ENCODE peak calls at places on chromosomes 3 and 15, in seven cellular contexts. One of them, this sample, is unnamed.

GRCh38 chr3:104396974-104397669 is 969.6 kb upstream of the ALCAM start:
- DNase-seq in uterus: no peak
- DNase-seq in transverse colon: no peak
- DNase-seq in esophagus muscularis mucosa: no peak
- DNase-seq in prostate gland: no peak
- DNase-seq in A549: peak; percentile 26
- DNase-seq in HCT116: no peak
- DNase-seq in this sample: no peak

GRCh38 chr3:191383104-191383503 is 52.8 kb upstream of the UTS2B start:
- DNase-seq in uterus: no peak
- DNase-seq in transverse colon: no peak
- DNase-seq in esophagus muscularis mucosa: no peak
- DNase-seq in prostate gland: no peak
- DNase-seq in A549: no peak
- DNase-seq in HCT116: no peak
- DNase-seq in this sample: no peak

GRCh38 chr3:16309558-16309957 is 44.5 kb downstream of the OXNAD1 start:
- DNase-seq in uterus: no peak
- DNase-seq in transverse colon: no peak
- DNase-seq in esophagus muscularis mucosa: no peak
- DNase-seq in prostate gland: no peak
- DNase-seq in A549: no peak
- DNase-seq in HCT116: peak; percentile 57
- DNase-seq in this sample: no peak

GRCh38 chr3:182812123-182812522 is 18.8 kb downstream of the ATP11B start:
- DNase-seq in uterus: no peak
- DNase-seq in transverse colon: no peak
- DNase-seq in esophagus muscularis mucosa: no peak
- DNase-seq in prostate gland: no peak
- DNase-seq in A549: no peak
- DNase-seq in HCT116: no peak
- DNase-seq in this sample: no peak

GRCh38 chr3:194928183-194928736 is 242.6 kb downstream of the FAM43A start:
- DNase-seq in uterus: no peak
- DNase-seq in transverse colon: no peak
- DNase-seq in esophagus muscularis mucosa: peak; percentile 57
- DNase-seq in prostate gland: no peak
- DNase-seq in A549: no peak
- DNase-seq in HCT116: no peak
- DNase-seq in this sample: no peak

GRCh38 chr3:108091498-108092259 is 848 bp upstream of the CD47 start:
- DNase-seq in uterus: no peak
- DNase-seq in transverse colon: peak; percentile 19
- DNase-seq in esophagus muscularis mucosa: no peak
- DNase-seq in prostate gland: no peak
- DNase-seq in A549: no peak
- DNase-seq in HCT116: no peak
- DNase-seq in this sample: no peak

GRCh38 chr3:30293621-30294240 is 312.7 kb upstream of the TGFBR2 start:
- DNase-seq in uterus: no peak
- DNase-seq in transverse colon: no peak
- DNase-seq in esophagus muscularis mucosa: no peak
- DNase-seq in prostate gland: no peak
- DNase-seq in A549: no peak
- DNase-seq in HCT116: no peak
- DNase-seq in this sample: no peak

GRCh38 chr3:100159564-100160153 is 45.4 kb upstream of the FILIP1L start:
- DNase-seq in uterus: no peak
- DNase-seq in transverse colon: no peak
- DNase-seq in esophagus muscularis mucosa: no peak
- DNase-seq in prostate gland: no peak
- DNase-seq in A549: no peak
- DNase-seq in HCT116: no peak
- DNase-seq in this sample: no peak

GRCh38 chr15:88249220-88249619 is 7.3 kb downstream of the NTRK3 start:
- DNase-seq in uterus: peak; percentile 60
- DNase-seq in transverse colon: no peak
- DNase-seq in esophagus muscularis mucosa: no peak
- DNase-seq in prostate gland: no peak
- DNase-seq in A549: no peak
- DNase-seq in HCT116: no peak
- DNase-seq in this sample: no peak

GRCh38 chr15:67184208-67184925 is 70.1 kb downstream of the AAGAB start:
- DNase-seq in uterus: peak; percentile 26
- DNase-seq in transverse colon: no peak
- DNase-seq in esophagus muscularis mucosa: no peak
- DNase-seq in prostate gland: no peak
- DNase-seq in A549: peak; percentile 9
- DNase-seq in HCT116: no peak
- DNase-seq in this sample: no peak
- TF ChIP-seq POLR2A in uterus: no peak
- TF ChIP-seq POLR2A in transverse colon: no peak
- TF ChIP-seq POLR2A in esophagus muscularis mucosa: no peak
- TF ChIP-seq POLR2A in prostate gland: no peak
- TF ChIP-seq POLR2A in A549: no peak
- TF ChIP-seq POLR2A in HCT116: no peak
- TF ChIP-seq POLR2A in this sample: no peak

GRCh38 chr15:90902996-90903732 is at the start of gene MAN2A2:
- DNase-seq in uterus: peak; percentile 44
- DNase-seq in transverse colon: peak; percentile 78
- DNase-seq in esophagus muscularis mucosa: no peak
- DNase-seq in prostate gland: peak; percentile 38
- DNase-seq in A549: peak; percentile 38
- DNase-seq in HCT116: peak; percentile 18
- DNase-seq in this sample: peak; percentile 86
- TF ChIP-seq POLR2A in uterus: no peak
- TF ChIP-seq POLR2A in transverse colon: peak; percentile 74
- TF ChIP-seq POLR2A in esophagus muscularis mucosa: no peak
- TF ChIP-seq POLR2A in prostate gland: peak; percentile 23
- TF ChIP-seq POLR2A in A549: no peak
- TF ChIP-seq POLR2A in HCT116: no peak
- TF ChIP-seq POLR2A in this sample: peak; percentile 47

GRCh38 chr3:11200679-11200952 is 46.3 kb downstream of the HRH1 start:
- DNase-seq in uterus: no peak
- DNase-seq in transverse colon: no peak
- DNase-seq in esophagus muscularis mucosa: no peak
- DNase-seq in prostate gland: no peak
- DNase-seq in A549: no peak
- DNase-seq in HCT116: no peak
- DNase-seq in this sample: no peak

GRCh38 chr3:11198070-11198469 is 43.8 kb downstream of the HRH1 start:
- DNase-seq in uterus: no peak
- DNase-seq in transverse colon: no peak
- DNase-seq in esophagus muscularis mucosa: no peak
- DNase-seq in prostate gland: no peak
- DNase-seq in A549: no peak
- DNase-seq in HCT116: no peak
- DNase-seq in this sample: no peak

GRCh38 chr3:11198495-11198894 is 44.2 kb downstream of the HRH1 start:
- DNase-seq in uterus: no peak
- DNase-seq in transverse colon: no peak
- DNase-seq in esophagus muscularis mucosa: no peak
- DNase-seq in prostate gland: no peak
- DNase-seq in A549: no peak
- DNase-seq in HCT116: no peak
- DNase-seq in this sample: no peak

GRCh38 chr3:11201246-11202024 is 47.1 kb downstream of the HRH1 start:
- DNase-seq in uterus: peak; percentile 67
- DNase-seq in transverse colon: peak; percentile 17
- DNase-seq in esophagus muscularis mucosa: no peak
- DNase-seq in prostate gland: no peak
- DNase-seq in A549: peak; percentile 44
- DNase-seq in HCT116: no peak
- DNase-seq in this sample: no peak

DNA sequence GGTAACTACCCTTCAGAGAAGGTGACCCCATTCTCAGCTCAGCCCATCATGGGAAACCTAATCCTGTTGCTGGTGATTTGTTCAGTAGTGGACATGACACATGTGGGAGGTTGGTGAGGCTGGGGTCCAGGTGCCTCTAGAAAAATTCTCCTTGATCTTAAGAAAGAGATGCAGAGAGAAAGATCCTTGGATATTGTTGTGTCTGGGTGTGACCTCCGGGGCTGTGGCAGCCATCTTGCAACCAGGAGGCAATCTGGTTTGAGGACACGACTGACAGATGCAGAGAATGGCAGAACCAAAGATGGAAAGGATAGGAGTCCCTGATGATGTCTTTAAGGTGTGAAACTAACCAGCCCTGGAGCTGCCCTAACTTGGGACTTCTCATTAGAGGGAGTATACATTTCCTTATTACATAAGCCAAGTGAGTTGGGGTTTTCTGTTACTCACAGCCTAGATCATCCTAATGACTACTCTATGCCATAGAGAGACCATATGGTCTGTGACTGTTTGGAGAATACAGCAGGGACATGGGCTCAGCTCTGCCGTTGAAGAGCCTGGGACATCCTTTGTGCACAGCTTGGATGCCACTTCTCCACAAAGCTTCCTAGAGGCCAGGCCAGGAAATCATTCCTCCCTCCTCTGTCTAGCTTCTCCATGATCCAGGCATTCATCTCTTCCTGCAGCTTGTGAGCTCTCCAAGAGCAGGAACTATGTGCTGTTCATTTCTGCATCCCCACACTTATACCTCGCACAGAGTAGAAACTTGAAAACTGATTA is 45.8 kb downstream of the HRH1 start:
- DNase-seq in uterus: no peak
- DNase-seq in transverse colon: no peak
- DNase-seq in esophagus muscularis mucosa: no peak
- DNase-seq in prostate gland: no peak
- DNase-seq in A549: no peak
- DNase-seq in HCT116: no peak
- DNase-seq in this sample: no peak
- TF ChIP-seq POLR2A in uterus: no peak
- TF ChIP-seq POLR2A in transverse colon: no peak
- TF ChIP-seq POLR2A in esophagus muscularis mucosa: no peak
- TF ChIP-seq POLR2A in prostate gland: no peak
- TF ChIP-seq POLR2A in A549: no peak
- TF ChIP-seq POLR2A in HCT116: no peak
- TF ChIP-seq POLR2A in this sample: no peak

GRCh38 chr3:98580774-98581365 is 12.5 kb downstream of the CPOX start:
- DNase-seq in uterus: no peak
- DNase-seq in transverse colon: no peak
- DNase-seq in esophagus muscularis mucosa: no peak
- DNase-seq in prostate gland: no peak
- DNase-seq in A549: no peak
- DNase-seq in HCT116: no peak
- DNase-seq in this sample: no peak

GRCh38 chr3:98581474-98581873 is 11.9 kb downstream of the CPOX start:
- DNase-seq in uterus: no peak
- DNase-seq in transverse colon: no peak
- DNase-seq in esophagus muscularis mucosa: no peak
- DNase-seq in prostate gland: no peak
- DNase-seq in A549: no peak
- DNase-seq in HCT116: no peak
- DNase-seq in this sample: no peak

GRCh38 chr3:98587654-98588532 is 5.5 kb downstream of the CPOX start:
- DNase-seq in uterus: no peak
- DNase-seq in transverse colon: no peak
- DNase-seq in esophagus muscularis mucosa: no peak
- DNase-seq in prostate gland: no peak
- DNase-seq in A549: no peak
- DNase-seq in HCT116: no peak
- DNase-seq in this sample: no peak

GRCh38 chr3:98583766-98584165 is 9.6 kb downstream of the CPOX start:
- DNase-seq in uterus: no peak
- DNase-seq in transverse colon: no peak
- DNase-seq in esophagus muscularis mucosa: no peak
- DNase-seq in prostate gland: no peak
- DNase-seq in A549: no peak
- DNase-seq in HCT116: no peak
- DNase-seq in this sample: no peak

GRCh38 chr3:98584563-98584962 is 8.8 kb downstream of the CPOX start:
- DNase-seq in uterus: no peak
- DNase-seq in transverse colon: no peak
- DNase-seq in esophagus muscularis mucosa: no peak
- DNase-seq in prostate gland: no peak
- DNase-seq in A549: no peak
- DNase-seq in HCT116: no peak
- DNase-seq in this sample: no peak
- TF ChIP-seq POLR2A in uterus: no peak
- TF ChIP-seq POLR2A in transverse colon: no peak
- TF ChIP-seq POLR2A in esophagus muscularis mucosa: no peak
- TF ChIP-seq POLR2A in prostate gland: no peak
- TF ChIP-seq POLR2A in A549: no peak
- TF ChIP-seq POLR2A in HCT116: no peak
- TF ChIP-seq POLR2A in this sample: no peak

GRCh38 chr3:120394343-120394742 is 45.2 kb upstream of the LRRC58 start:
- DNase-seq in uterus: no peak
- DNase-seq in transverse colon: no peak
- DNase-seq in esophagus muscularis mucosa: no peak
- DNase-seq in prostate gland: no peak
- DNase-seq in A549: no peak
- DNase-seq in HCT116: no peak
- DNase-seq in this sample: no peak
- TF ChIP-seq POLR2A in uterus: no peak
- TF ChIP-seq POLR2A in transverse colon: no peak
- TF ChIP-seq POLR2A in esophagus muscularis mucosa: no peak
- TF ChIP-seq POLR2A in prostate gland: no peak
- TF ChIP-seq POLR2A in A549: no peak
- TF ChIP-seq POLR2A in HCT116: no peak
- TF ChIP-seq POLR2A in this sample: no peak

DNA sequence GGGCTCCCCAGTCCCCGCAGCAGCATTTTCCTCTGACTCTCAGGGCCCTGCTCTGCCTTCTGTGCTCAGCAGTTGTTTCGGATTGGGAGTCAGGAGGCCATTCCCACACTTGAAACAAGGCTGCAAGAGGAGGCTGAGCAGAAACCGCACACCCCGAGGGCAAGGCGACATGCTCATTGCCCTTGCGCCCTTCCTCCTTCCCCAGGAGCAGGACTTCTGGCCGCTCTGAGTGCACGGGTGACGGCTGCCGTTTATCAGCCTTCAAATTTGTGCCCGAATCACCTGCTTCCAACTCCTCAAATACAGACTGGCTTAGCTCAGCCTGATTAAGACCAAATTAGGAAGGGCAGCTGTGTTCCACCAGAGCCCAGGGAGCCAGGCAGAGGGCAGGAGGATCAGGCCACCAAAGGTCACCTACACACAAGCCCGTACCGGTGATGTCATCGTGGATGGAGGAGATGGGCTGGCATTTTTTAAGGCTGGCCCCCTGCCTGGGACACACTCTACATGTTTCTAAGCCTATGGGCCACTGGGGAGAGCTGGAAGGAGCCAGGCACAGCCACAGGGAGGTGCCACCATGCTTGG is 38.1 kb downstream of the TM2D3 start:
- DNase-seq in uterus: no peak
- DNase-seq in transverse colon: no peak
- DNase-seq in esophagus muscularis mucosa: no peak
- DNase-seq in prostate gland: no peak
- DNase-seq in A549: no peak
- DNase-seq in HCT116: no peak
- DNase-seq in this sample: no peak
- TF ChIP-seq POLR2A in uterus: no peak
- TF ChIP-seq POLR2A in transverse colon: no peak
- TF ChIP-seq POLR2A in esophagus muscularis mucosa: no peak
- TF ChIP-seq POLR2A in prostate gland: no peak
- TF ChIP-seq POLR2A in A549: no peak
- TF ChIP-seq POLR2A in HCT116: no peak
- TF ChIP-seq POLR2A in this sample: no peak

This sample was measured in Peyer's patch.